ENCODE peak calls at places on chromosome 18, in four cellular contexts. One of them, this sample, is unnamed.

GRCh38 chr18:74944676-74945075 is 264.3 kb downstream of the PTGR3 start:
- DNase-seq in Peyer's patch: no peak
- DNase-seq in transverse colon: no peak
- DNase-seq in fibroblast of the aortic adventitia: no peak
- DNase-seq in this sample: no peak

GRCh38 chr18:67582488-67582887 is 66.0 kb upstream of the DSEL start:
- DNase-seq in Peyer's patch: no peak
- DNase-seq in transverse colon: no peak
- DNase-seq in fibroblast of the aortic adventitia: no peak
- DNase-seq in this sample: no peak

GRCh38 chr18:12726774-12727550 is 24.1 kb downstream of the PSMG2 start:
- DNase-seq in Peyer's patch: peak; percentile 47
- DNase-seq in transverse colon: peak; percentile 34
- DNase-seq in fibroblast of the aortic adventitia: peak; percentile 85
- DNase-seq in this sample: peak; percentile 82

GRCh38 chr18:32771871-32772499 is 838 bp downstream of the KLHL14 start:
- DNase-seq in Peyer's patch: peak; percentile 30
- DNase-seq in transverse colon: no peak
- DNase-seq in fibroblast of the aortic adventitia: no peak
- DNase-seq in this sample: no peak

GRCh38 chr18:45651269-45651668 is 36.0 kb downstream of the SLC14A2 start:
- DNase-seq in Peyer's patch: no peak
- DNase-seq in transverse colon: no peak
- DNase-seq in fibroblast of the aortic adventitia: no peak
- DNase-seq in this sample: peak; percentile 2

GRCh38 chr18:78819926-78820834 is 159.4 kb upstream of the SALL3 start:
- DNase-seq in Peyer's patch: no peak
- DNase-seq in transverse colon: no peak
- DNase-seq in fibroblast of the aortic adventitia: no peak
- DNase-seq in this sample: no peak

GRCh38 chr18:79413426-79413825 is 17.7 kb downstream of the NFATC1 start:
- DNase-seq in Peyer's patch: no peak
- DNase-seq in transverse colon: no peak
- DNase-seq in fibroblast of the aortic adventitia: no peak
- DNase-seq in this sample: no peak

GRCh38 chr18:27604583-27604982 is 419.5 kb upstream of the CHST9 start:
- DNase-seq in Peyer's patch: no peak
- DNase-seq in transverse colon: no peak
- DNase-seq in fibroblast of the aortic adventitia: peak; percentile 9
- DNase-seq in this sample: no peak

GRCh38 chr18:37346048-37346447 is 219.6 kb downstream of the CELF4 start:
- DNase-seq in Peyer's patch: no peak
- DNase-seq in transverse colon: no peak
- DNase-seq in fibroblast of the aortic adventitia: no peak
- DNase-seq in this sample: no peak

GRCh38 chr18:79062806-79063205 is 6.4 kb upstream of the ATP9B start:
- DNase-seq in Peyer's patch: no peak
- DNase-seq in transverse colon: no peak
- DNase-seq in fibroblast of the aortic adventitia: no peak
- DNase-seq in this sample: no peak

GRCh38 chr18:35862115-35862640 is 110.3 kb upstream of the RMP24 start:
- DNase-seq in Peyer's patch: no peak
- DNase-seq in transverse colon: no peak
- DNase-seq in fibroblast of the aortic adventitia: no peak
- DNase-seq in this sample: no peak

GRCh38 chr18:56245856-56246575 is 392.4 kb downstream of the TXNL1 start:
- DNase-seq in Peyer's patch: no peak
- DNase-seq in transverse colon: no peak
- DNase-seq in fibroblast of the aortic adventitia: peak; percentile 59
- DNase-seq in this sample: no peak

GRCh38 chr18:79889569-79889968 is 61.9 kb downstream of the SLC66A2 start:
- DNase-seq in Peyer's patch: no peak
- DNase-seq in transverse colon: no peak
- DNase-seq in fibroblast of the aortic adventitia: no peak
- DNase-seq in this sample: no peak

GRCh38 chr18:32920796-32921787 is 148.3 kb upstream of the KLHL14 start:
- DNase-seq in Peyer's patch: no peak
- DNase-seq in transverse colon: no peak
- DNase-seq in fibroblast of the aortic adventitia: peak; percentile 95
- DNase-seq in this sample: no peak

GRCh38 chr18:70294471-70295191 is 5.8 kb downstream of the SOCS6 start:
- DNase-seq in Peyer's patch: no peak
- DNase-seq in transverse colon: no peak
- DNase-seq in fibroblast of the aortic adventitia: no peak
- DNase-seq in this sample: no peak

GRCh38 chr18:6598657-6599056 is 130.9 kb upstream of the ARHGAP28 start:
- DNase-seq in Peyer's patch: no peak
- DNase-seq in transverse colon: no peak
- DNase-seq in fibroblast of the aortic adventitia: no peak
- DNase-seq in this sample: no peak

GRCh38 chr18:9437049-9437448 is 38.3 kb upstream of the RALBP1 start:
- DNase-seq in Peyer's patch: no peak
- DNase-seq in transverse colon: no peak
- DNase-seq in fibroblast of the aortic adventitia: peak; percentile 44
- DNase-seq in this sample: no peak

GRCh38 chr18:79797518-79798345 is at the start of gene KCNG2:
- DNase-seq in Peyer's patch: no peak
- DNase-seq in transverse colon: no peak
- DNase-seq in fibroblast of the aortic adventitia: no peak
- DNase-seq in this sample: no peak

GRCh38 chr18:46448347-46448746 is 208.7 kb downstream of the LOXHD1 start:
- DNase-seq in Peyer's patch: no peak
- DNase-seq in transverse colon: no peak
- DNase-seq in fibroblast of the aortic adventitia: no peak
- DNase-seq in this sample: no peak

GRCh38 chr18:21656402-21656801 is 44.3 kb downstream of the SNRPD1 start:
- DNase-seq in Peyer's patch: no peak
- DNase-seq in transverse colon: no peak
- DNase-seq in fibroblast of the aortic adventitia: peak; percentile 69
- DNase-seq in this sample: no peak

GRCh38 chr18:45166341-45167108 is 448.8 kb upstream of the SLC14A2 start:
- DNase-seq in Peyer's patch: no peak
- DNase-seq in transverse colon: peak; percentile 46
- DNase-seq in fibroblast of the aortic adventitia: peak; percentile 97
- DNase-seq in this sample: no peak

GRCh38 chr18:3453540-3454364 is 3.8 kb downstream of the TGIF1 start:
- DNase-seq in Peyer's patch: peak; percentile 34
- DNase-seq in transverse colon: peak; percentile 55
- DNase-seq in fibroblast of the aortic adventitia: peak; percentile 99
- DNase-seq in this sample: peak; percentile 50

GRCh38 chr18:811192-812122 is 585 bp downstream of the YES1 start:
- DNase-seq in Peyer's patch: no peak
- DNase-seq in transverse colon: peak; percentile 56
- DNase-seq in fibroblast of the aortic adventitia: peak; percentile 40
- DNase-seq in this sample: peak; percentile 80

GRCh38 chr18:22378672-22379282 is 38.9 kb downstream of the CTAGE1 start:
- DNase-seq in Peyer's patch: no peak
- DNase-seq in transverse colon: peak; percentile 50
- DNase-seq in fibroblast of the aortic adventitia: no peak
- DNase-seq in this sample: peak; percentile 46

GRCh38 chr18:38023871-38024270 is 458.3 kb upstream of the CELF4 start:
- DNase-seq in Peyer's patch: no peak
- DNase-seq in transverse colon: no peak
- DNase-seq in fibroblast of the aortic adventitia: no peak
- DNase-seq in this sample: no peak

GRCh38 chr18:50981381-50981780 is 13.5 kb downstream of the ELAC1 start:
- DNase-seq in Peyer's patch: no peak
- DNase-seq in transverse colon: no peak
- DNase-seq in fibroblast of the aortic adventitia: no peak
- DNase-seq in this sample: no peak

GRCh38 chr18:12038082-12038660 is 55.5 kb upstream of the ANKRD62 start:
- DNase-seq in Peyer's patch: no peak
- DNase-seq in transverse colon: peak; percentile 26
- DNase-seq in fibroblast of the aortic adventitia: no peak
- DNase-seq in this sample: no peak

GRCh38 chr18:42114310-42114943 is 159.4 kb downstream of the PIK3C3 start:
- DNase-seq in Peyer's patch: peak; percentile 39
- DNase-seq in transverse colon: peak; percentile 48
- DNase-seq in fibroblast of the aortic adventitia: peak; percentile 91
- DNase-seq in this sample: peak; percentile 66

DNA sequence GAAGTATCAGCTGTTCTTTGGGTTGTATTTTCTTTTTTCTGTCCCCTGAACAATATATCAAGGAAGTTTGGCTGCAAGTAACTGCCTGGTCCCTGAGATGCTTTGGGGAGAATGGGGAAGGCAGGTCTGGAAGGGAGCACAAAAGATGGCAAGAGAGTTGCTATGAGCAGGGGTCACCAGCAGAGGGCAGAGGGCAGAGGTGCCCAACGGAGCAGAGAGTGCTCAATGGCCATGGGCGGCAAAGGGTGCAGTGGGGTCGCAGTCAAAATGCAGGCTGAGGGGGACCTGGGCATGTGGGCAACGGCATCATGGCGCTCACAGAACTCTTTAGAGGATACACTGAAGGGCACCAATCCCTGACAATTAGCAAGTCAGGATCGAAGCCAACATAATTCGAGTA is 107.7 kb upstream of the ATP8B1 start:
- DNase-seq in Peyer's patch: no peak
- DNase-seq in transverse colon: no peak
- DNase-seq in fibroblast of the aortic adventitia: no peak
- DNase-seq in this sample: peak; percentile 19
- TF ChIP-seq CTCF in Peyer's patch: no peak
- TF ChIP-seq CTCF in transverse colon: no peak
- TF ChIP-seq CTCF in fibroblast of the aortic adventitia: peak; percentile 26
- TF ChIP-seq CTCF in this sample: peak; percentile 25

GRCh38 chr18:60174832-60175231 is 197.7 kb downstream of the MC4R start:
- DNase-seq in Peyer's patch: no peak
- DNase-seq in transverse colon: no peak
- DNase-seq in fibroblast of the aortic adventitia: no peak
- DNase-seq in this sample: no peak
- H3K4me3 ChIP-seq in Peyer's patch: no peak overlapping the region
- H3K4me3 ChIP-seq in transverse colon: no peak overlapping the region
- H3K4me3 ChIP-seq in fibroblast of the aortic adventitia: no peak overlapping the region
- H3K4me3 ChIP-seq in this sample: no peak overlapping the region

DNA sequence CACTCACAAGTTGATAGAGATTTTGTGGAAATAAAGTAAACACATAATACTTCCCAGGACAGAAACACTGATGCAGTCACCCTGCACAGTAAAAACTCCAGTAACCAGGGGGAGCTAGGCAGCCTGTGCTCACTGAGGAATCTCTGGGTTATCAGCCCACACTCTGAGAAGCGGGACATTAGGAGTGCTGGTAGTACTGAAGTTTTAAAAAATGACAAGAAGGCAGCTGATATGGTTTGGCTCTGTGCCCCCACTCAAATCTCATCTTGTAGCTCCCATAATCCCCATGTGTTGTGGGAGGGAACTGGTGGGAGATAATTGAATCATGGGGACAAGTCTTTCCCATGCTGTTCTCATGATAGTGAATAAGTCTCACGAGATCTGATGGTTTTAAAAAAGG is 31.4 kb downstream of the KCTD1 start:
- DNase-seq in Peyer's patch: no peak
- DNase-seq in transverse colon: no peak
- DNase-seq in fibroblast of the aortic adventitia: no peak
- DNase-seq in this sample: no peak
- TF ChIP-seq CTCF in Peyer's patch: no peak
- TF ChIP-seq CTCF in transverse colon: no peak
- TF ChIP-seq CTCF in fibroblast of the aortic adventitia: no peak
- TF ChIP-seq CTCF in this sample: no peak

DNA sequence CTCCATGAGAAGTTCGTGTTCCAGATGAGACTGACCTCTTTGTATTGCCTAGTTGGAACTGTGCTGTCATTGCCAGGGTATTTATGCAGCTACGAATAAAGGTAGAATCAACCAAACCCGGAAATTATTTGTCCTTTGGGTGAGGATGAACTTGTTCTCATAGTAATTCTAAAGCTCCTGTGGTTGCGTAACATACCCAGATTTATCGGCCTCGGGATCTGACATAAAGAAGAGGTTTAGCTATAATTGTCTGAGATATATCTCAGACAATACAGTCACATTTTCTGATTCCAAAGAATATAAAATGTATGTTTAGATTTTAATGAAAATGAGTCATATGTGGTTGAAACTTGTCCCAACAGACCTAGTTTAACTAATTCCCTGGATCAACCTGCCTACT is 628.7 kb upstream of the LINC00305 start:
- DNase-seq in Peyer's patch: no peak
- DNase-seq in transverse colon: no peak
- DNase-seq in fibroblast of the aortic adventitia: no peak
- DNase-seq in this sample: no peak
- H3K4me3 ChIP-seq in Peyer's patch: no peak overlapping the region
- H3K4me3 ChIP-seq in transverse colon: no peak overlapping the region
- H3K4me3 ChIP-seq in fibroblast of the aortic adventitia: no peak overlapping the region
- H3K4me3 ChIP-seq in this sample: no peak overlapping the region

GRCh38 chr18:57959278-57959677 is 84.7 kb upstream of the NEDD4L start:
- DNase-seq in Peyer's patch: peak; percentile 38
- DNase-seq in transverse colon: peak; percentile 53
- DNase-seq in fibroblast of the aortic adventitia: peak; percentile 36
- DNase-seq in this sample: no peak
- TF ChIP-seq CTCF in Peyer's patch: no peak
- TF ChIP-seq CTCF in transverse colon: peak; percentile 24
- TF ChIP-seq CTCF in fibroblast of the aortic adventitia: peak; percentile 43
- TF ChIP-seq CTCF in this sample: peak; percentile 28

DNA sequence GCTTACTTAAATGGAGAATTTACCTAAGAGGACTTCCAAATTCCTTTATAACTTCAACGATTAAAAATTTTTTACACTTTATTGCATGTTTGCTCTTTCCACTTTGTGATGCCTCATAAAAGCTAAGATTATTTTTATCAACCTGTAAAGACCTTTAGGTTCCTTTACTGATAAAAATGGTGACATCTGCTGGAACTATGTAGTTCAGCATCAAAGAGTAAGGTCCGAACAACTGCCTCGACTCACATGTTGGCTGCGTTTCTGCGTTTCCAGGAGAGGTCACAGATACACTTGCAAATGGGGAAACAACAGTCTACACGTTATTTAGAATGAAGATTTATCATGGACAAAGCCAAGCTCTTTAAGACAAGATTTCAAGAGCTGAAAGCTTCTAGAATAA is 18.8 kb upstream of the TMX3 start:
- DNase-seq in Peyer's patch: no peak
- DNase-seq in transverse colon: no peak
- DNase-seq in fibroblast of the aortic adventitia: no peak
- DNase-seq in this sample: no peak
- H3K4me3 ChIP-seq in Peyer's patch: no peak overlapping the region
- H3K4me3 ChIP-seq in transverse colon: no peak overlapping the region
- H3K4me3 ChIP-seq in fibroblast of the aortic adventitia: no peak overlapping the region
- H3K4me3 ChIP-seq in this sample: no peak overlapping the region

DNA sequence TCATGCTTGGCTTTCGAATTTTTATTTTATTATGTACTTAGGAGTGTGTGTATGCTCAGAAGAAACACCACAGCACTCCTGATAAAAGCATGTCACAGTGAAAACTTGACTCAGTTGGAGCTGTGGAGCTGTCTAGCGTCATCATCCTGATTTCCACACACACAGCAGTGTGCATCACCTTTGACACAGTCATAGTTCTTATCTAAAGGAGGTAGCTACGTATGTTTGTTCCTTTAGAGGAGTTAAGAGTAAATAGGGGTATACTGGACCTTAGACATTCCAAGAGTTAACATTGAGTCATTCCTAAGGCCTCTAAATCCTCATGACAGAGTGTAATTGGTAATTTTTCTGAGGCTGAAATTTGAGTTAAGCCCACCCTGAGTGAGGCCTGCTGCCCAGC is 96.9 kb downstream of the PHLPP1 start:
- DNase-seq in Peyer's patch: no peak
- DNase-seq in transverse colon: no peak
- DNase-seq in fibroblast of the aortic adventitia: no peak
- DNase-seq in this sample: peak; percentile 15
- TF ChIP-seq CTCF in Peyer's patch: no peak
- TF ChIP-seq CTCF in transverse colon: no peak
- TF ChIP-seq CTCF in fibroblast of the aortic adventitia: no peak
- TF ChIP-seq CTCF in this sample: no peak

This sample was measured in Caco-2.